ENCODE peak calls at places on chromosomes 6 and 20, in nine cellular contexts. Z is NCI-H460; H is stimulated activated CD8-positive, alpha-beta memory T cell treated with anti-CD3 and anti-CD28 coated beads, Interleukin-7, amount 100 ng/mL, for 1 hour; Q is GM10248; S is GM04504; U is left ventricle myocardium inferior; V is HEK293T; O is AG04450; Y is GM23338. D is an unnamed sample.

GRCh38 chr20:35307666-35308653 is 15.7 kb upstream of the FAM83C start:
- DNase-seq in U (peak; percentile 77), O (no peak), V (no peak), S (peak; percentile 92), H (no peak), Q (no peak), Z (no peak), Y (no peak), D (no peak)

GRCh38 chr6:22099241-22099640 is 197.6 kb downstream of the PRL start:
- DNase-seq in Y (no peak), U (no peak), O (no peak), S (no peak), V (no peak), Q (no peak), H (no peak), Z (no peak), D (no peak)

GRCh38 chr6:108549241-108549640 is 11.5 kb upstream of the FOXO3 start:
- DNase-seq in O (no peak), V (no peak), Q (no peak), S (no peak), H (no peak), U (no peak), Z (no peak), Y (no peak), D (no peak)

GRCh38 chr6:134992155-134992554 is 42.3 kb upstream of the ALDH8A1 start:
- DNase-seq in O (no peak), Q (no peak), S (no peak), Z (no peak), U (no peak), Y (no peak), H (no peak), V (no peak), D (no peak)

GRCh38 chr6:44042261-44043035 is 84.8 kb downstream of the MRPL14 start:
- DNase-seq in O (no peak), V (no peak), Y (no peak), U (no peak), H (no peak), S (no peak), Z (no peak), Q (no peak), D (no peak)

GRCh38 chr6:94478178-94479140 is 1059.1 kb upstream of the EPHA7 start:
- DNase-seq in Y (no peak), U (no peak), O (no peak), S (no peak), Q (no peak), H (no peak), Z (no peak), V (no peak), D (no peak)

GRCh38 chr6:170235726-170236125 is 55.2 kb downstream of the DLL1 start:
- DNase-seq in U (no peak), Q (no peak), S (no peak), Y (no peak), O (no peak), H (no peak), Z (no peak), V (no peak), D (no peak)

GRCh38 chr20:764255-764654 is 4.0 kb downstream of the SLC52A3 start:
- DNase-seq in Z (no peak), H (no peak), Y (no peak), V (no peak), Q (no peak), O (no peak), U (no peak), S (no peak), D (no peak)

GRCh38 chr20:618980-619379 is 8.9 kb upstream of the TCF15 start:
- DNase-seq in U (no peak), Z (no peak), O (no peak), Y (no peak), Q (no peak), S (no peak), V (no peak), H (no peak), D (peak; percentile 85)

GRCh38 chr20:8602389-8603116 is 466.3 kb upstream of the PLCB4 start:
- DNase-seq in O (no peak), U (no peak), H (no peak), Z (no peak), S (no peak), V (no peak), Y (no peak), Q (peak; percentile 17), D (no peak)

GRCh38 chr20:64009811-64010387 is 26.1 kb upstream of the C20orf204 start:
- DNase-seq in S (no peak), Z (no peak), O (no peak), H (no peak), Y (no peak), V (no peak), U (no peak), Q (no peak), D (no peak)

GRCh38 chr6:142485256-142485655 is 183.4 kb downstream of the ADGRG6 start:
- DNase-seq in U (no peak), Q (no peak), S (no peak), Y (no peak), O (peak; percentile 45), H (no peak), Z (no peak), V (no peak), D (no peak)

GRCh38 chr6:15962449-15962764 is 166.5 kb upstream of the MYLIP start:
- DNase-seq in S (peak; percentile 74), Q (peak; percentile 22), Z (no peak), U (no peak), Y (peak; percentile 2), O (no peak), V (no peak), H (no peak), D (no peak)

GRCh38 chr6:47168176-47168575 is 126.0 kb upstream of the ADGRF1 start:
- DNase-seq in Y (no peak), O (peak; percentile 89), Z (peak; percentile 25), S (peak; percentile 89), Q (no peak), V (peak; percentile 65), U (peak; percentile 28), H (no peak), D (peak; percentile 74)

GRCh38 chr6:105648276-105648675 is 245.4 kb upstream of the PREP start:
- DNase-seq in S (no peak), Y (peak; percentile 3), O (no peak), Z (no peak), H (no peak), U (no peak), Q (no peak), V (no peak), D (no peak)

GRCh38 chr20:32893878-32894483 is 35.3 kb downstream of the EFCAB8 start:
- DNase-seq in Y (peak; percentile 90), U (no peak), Z (no peak), V (peak; percentile 59), H (no peak), O (no peak), S (no peak), Q (peak; percentile 57), D (peak; percentile 69)

D was measured in ELF-1.